ENCODE peak calls at places on chromosomes 12 and 14, in nine cellular contexts. One of them, this sample, is unnamed.
A peak's percentile ranks its signal among the peaks of the same experiment; 100 is the strongest.

GRCh38 chr12:132109741-132110140 is 34.4 kb downstream of the DDX51 start:
- DNase-seq in HCT116: no peak
- DNase-seq in hepatocyte: no peak
- DNase-seq in SK-N-SH: no peak
- DNase-seq in MM.1S: no peak
- DNase-seq in PC-3: no peak
- DNase-seq in neural progenitor cell: no peak
- DNase-seq in OCI-LY7: no peak
- DNase-seq in GM23338: no peak
- DNase-seq in this sample: no peak

GRCh38 chr14:106044949-106045596 is 518.7 kb downstream of the TMEM121 start:
- DNase-seq in hepatocyte: no peak
- DNase-seq in HCT116: peak; percentile 36
- DNase-seq in PC-3: no peak
- DNase-seq in OCI-LY7: no peak
- DNase-seq in GM23338: peak; percentile 8
- DNase-seq in neural progenitor cell: no peak
- DNase-seq in SK-N-SH: peak; percentile 35
- DNase-seq in MM.1S: no peak
- DNase-seq in this sample: peak; percentile 40

GRCh38 chr14:99037777-99038176 is 234.2 kb downstream of the BCL11B start:
- DNase-seq in OCI-LY7: no peak
- DNase-seq in hepatocyte: no peak
- DNase-seq in neural progenitor cell: peak; percentile 48
- DNase-seq in HCT116: no peak
- DNase-seq in GM23338: peak; percentile 35
- DNase-seq in MM.1S: no peak
- DNase-seq in PC-3: no peak
- DNase-seq in SK-N-SH: no peak
- DNase-seq in this sample: no peak

GRCh38 chr12:26121841-26122680 is 2.8 kb downstream of the BHLHE41 start:
- DNase-seq in OCI-LY7: peak; percentile 3
- DNase-seq in SK-N-SH: peak; percentile 76
- DNase-seq in GM23338: peak; percentile 51
- DNase-seq in MM.1S: peak; percentile 19
- DNase-seq in HCT116: no peak
- DNase-seq in PC-3: peak; percentile 35
- DNase-seq in neural progenitor cell: peak; percentile 74
- DNase-seq in hepatocyte: peak; percentile 67
- DNase-seq in this sample: peak; percentile 46

GRCh38 chr12:39805651-39806050 is 186.0 kb upstream of the ABCD2 start:
- DNase-seq in OCI-LY7: no peak
- DNase-seq in MM.1S: no peak
- DNase-seq in HCT116: no peak
- DNase-seq in neural progenitor cell: no peak
- DNase-seq in PC-3: no peak
- DNase-seq in hepatocyte: no peak
- DNase-seq in GM23338: peak; percentile 8
- DNase-seq in SK-N-SH: no peak
- DNase-seq in this sample: no peak

GRCh38 chr14:23160924-23161522 is 22.4 kb downstream of the SLC7A8 start:
- DNase-seq in neural progenitor cell: peak; percentile 65
- DNase-seq in SK-N-SH: no peak
- DNase-seq in PC-3: peak; percentile 62
- DNase-seq in GM23338: peak; percentile 82
- DNase-seq in MM.1S: no peak
- DNase-seq in OCI-LY7: no peak
- DNase-seq in hepatocyte: peak; percentile 84
- DNase-seq in HCT116: no peak
- DNase-seq in this sample: peak; percentile 93

GRCh38 chr12:62581288-62582064 is 114.8 kb downstream of the MON2 start:
- DNase-seq in MM.1S: peak; percentile 48
- DNase-seq in HCT116: peak; percentile 38
- DNase-seq in PC-3: peak; percentile 65
- DNase-seq in OCI-LY7: peak; percentile 52
- DNase-seq in GM23338: peak; percentile 71
- DNase-seq in SK-N-SH: peak; percentile 39
- DNase-seq in hepatocyte: peak; percentile 50
- DNase-seq in neural progenitor cell: peak; percentile 51
- DNase-seq in this sample: peak; percentile 74

GRCh38 chr12:27940756-27941402 is 31.7 kb downstream of the PTHLH start:
- DNase-seq in neural progenitor cell: peak; percentile 70
- DNase-seq in HCT116: peak; percentile 77
- DNase-seq in OCI-LY7: peak; percentile 61
- DNase-seq in PC-3: peak; percentile 96
- DNase-seq in SK-N-SH: peak; percentile 69
- DNase-seq in hepatocyte: peak; percentile 81
- DNase-seq in MM.1S: peak; percentile 78
- DNase-seq in GM23338: peak; percentile 82
- DNase-seq in this sample: peak; percentile 76

GRCh38 chr14:68011629-68012028 is 192.1 kb downstream of the RAD51B start:
- DNase-seq in HCT116: no peak
- DNase-seq in GM23338: no peak
- DNase-seq in MM.1S: no peak
- DNase-seq in PC-3: no peak
- DNase-seq in hepatocyte: no peak
- DNase-seq in SK-N-SH: no peak
- DNase-seq in OCI-LY7: no peak
- DNase-seq in neural progenitor cell: no peak
- DNase-seq in this sample: peak; percentile 53

GRCh38 chr14:29123017-29123416 is 356.4 kb downstream of the FOXG1 start:
- DNase-seq in SK-N-SH: no peak
- DNase-seq in PC-3: no peak
- DNase-seq in GM23338: no peak
- DNase-seq in OCI-LY7: no peak
- DNase-seq in MM.1S: no peak
- DNase-seq in neural progenitor cell: no peak
- DNase-seq in HCT116: no peak
- DNase-seq in hepatocyte: no peak
- DNase-seq in this sample: no peak

GRCh38 chr12:47039756-47040155 is 39.7 kb upstream of the PCED1B start:
- DNase-seq in MM.1S: no peak
- DNase-seq in PC-3: no peak
- DNase-seq in OCI-LY7: no peak
- DNase-seq in hepatocyte: no peak
- DNase-seq in GM23338: no peak
- DNase-seq in neural progenitor cell: no peak
- DNase-seq in SK-N-SH: no peak
- DNase-seq in HCT116: no peak
- DNase-seq in this sample: no peak

GRCh38 chr14:90518941-90519256 is 122.1 kb downstream of the CALM1 start:
- DNase-seq in PC-3: peak; percentile 52
- DNase-seq in SK-N-SH: no peak
- DNase-seq in GM23338: peak; percentile 85
- DNase-seq in OCI-LY7: peak; percentile 49
- DNase-seq in neural progenitor cell: peak; percentile 47
- DNase-seq in hepatocyte: peak; percentile 22
- DNase-seq in HCT116: peak; percentile 37
- DNase-seq in MM.1S: peak; percentile 8
- DNase-seq in this sample: peak; percentile 36

GRCh38 chr14:96920820-96921219 is 123.6 kb downstream of the VRK1 start:
- DNase-seq in HCT116: no peak
- DNase-seq in SK-N-SH: no peak
- DNase-seq in GM23338: no peak
- DNase-seq in OCI-LY7: no peak
- DNase-seq in PC-3: no peak
- DNase-seq in hepatocyte: no peak
- DNase-seq in MM.1S: no peak
- DNase-seq in neural progenitor cell: no peak
- DNase-seq in this sample: no peak

GRCh38 chr14:20630340-20631022 is 11.0 kb downstream of the OR6S1 start:
- DNase-seq in neural progenitor cell: peak; percentile 60
- DNase-seq in HCT116: peak; percentile 84
- DNase-seq in PC-3: peak; percentile 85
- DNase-seq in hepatocyte: peak; percentile 74
- DNase-seq in OCI-LY7: no peak
- DNase-seq in GM23338: peak; percentile 85
- DNase-seq in MM.1S: peak; percentile 13
- DNase-seq in SK-N-SH: no peak
- DNase-seq in this sample: peak; percentile 42

GRCh38 chr14:51342226-51342625 is 102.2 kb downstream of the TMX1 start:
- DNase-seq in neural progenitor cell: no peak
- DNase-seq in PC-3: peak; percentile 97
- DNase-seq in SK-N-SH: no peak
- DNase-seq in MM.1S: no peak
- DNase-seq in HCT116: no peak
- DNase-seq in GM23338: no peak
- DNase-seq in hepatocyte: no peak
- DNase-seq in OCI-LY7: no peak
- DNase-seq in this sample: peak; percentile 50

GRCh38 chr12:68943848-68944247 is 10.9 kb upstream of the CPM start:
- DNase-seq in PC-3: no peak
- DNase-seq in OCI-LY7: no peak
- DNase-seq in hepatocyte: no peak
- DNase-seq in HCT116: no peak
- DNase-seq in neural progenitor cell: no peak
- DNase-seq in GM23338: no peak
- DNase-seq in MM.1S: no peak
- DNase-seq in SK-N-SH: no peak
- DNase-seq in this sample: no peak

GRCh38 chr12:106794369-106794768 is 19.9 kb downstream of the RIC8B start:
- DNase-seq in HCT116: no peak
- DNase-seq in PC-3: no peak
- DNase-seq in GM23338: no peak
- DNase-seq in hepatocyte: no peak
- DNase-seq in neural progenitor cell: no peak
- DNase-seq in OCI-LY7: no peak
- DNase-seq in MM.1S: no peak
- DNase-seq in SK-N-SH: no peak
- DNase-seq in this sample: no peak

GRCh38 chr12:64097346-64098105 is 124.6 kb downstream of the KICS2 start:
- DNase-seq in OCI-LY7: no peak
- DNase-seq in MM.1S: no peak
- DNase-seq in hepatocyte: no peak
- DNase-seq in SK-N-SH: no peak
- DNase-seq in neural progenitor cell: no peak
- DNase-seq in PC-3: no peak
- DNase-seq in HCT116: no peak
- DNase-seq in GM23338: no peak
- DNase-seq in this sample: peak; percentile 58

GRCh38 chr14:65259000-65259399 is 153.5 kb upstream of the FUT8 start:
- DNase-seq in SK-N-SH: no peak
- DNase-seq in neural progenitor cell: no peak
- DNase-seq in MM.1S: no peak
- DNase-seq in OCI-LY7: no peak
- DNase-seq in PC-3: no peak
- DNase-seq in GM23338: no peak
- DNase-seq in HCT116: no peak
- DNase-seq in hepatocyte: no peak
- DNase-seq in this sample: no peak
- H2AFZ ChIP-seq in SK-N-SH: no peak overlapping the region
- H2AFZ ChIP-seq in neural progenitor cell: no peak overlapping the region
- H2AFZ ChIP-seq in MM.1S: no peak overlapping the region
- H2AFZ ChIP-seq in OCI-LY7: no peak overlapping the region
- H2AFZ ChIP-seq in PC-3: no peak overlapping the region
- H2AFZ ChIP-seq in GM23338: no peak overlapping the region
- H2AFZ ChIP-seq in HCT116: no peak overlapping the region
- H2AFZ ChIP-seq in hepatocyte: no peak overlapping the region
- H2AFZ ChIP-seq in this sample: no peak overlapping the region

GRCh38 chr14:60485057-60485599 is 735 bp downstream of the C14orf39 start:
- DNase-seq in hepatocyte: no peak
- DNase-seq in SK-N-SH: no peak
- DNase-seq in MM.1S: no peak
- DNase-seq in PC-3: no peak
- DNase-seq in OCI-LY7: no peak
- DNase-seq in HCT116: no peak
- DNase-seq in GM23338: peak; percentile 34
- DNase-seq in neural progenitor cell: peak; percentile 47
- DNase-seq in this sample: no peak

GRCh38 chr14:60488175-60488574 is 2.3 kb upstream of the C14orf39 start:
- DNase-seq in GM23338: peak; percentile 22
- DNase-seq in hepatocyte: no peak
- DNase-seq in OCI-LY7: no peak
- DNase-seq in neural progenitor cell: no peak
- DNase-seq in MM.1S: no peak
- DNase-seq in SK-N-SH: peak; percentile 35
- DNase-seq in HCT116: no peak
- DNase-seq in PC-3: peak; percentile 52
- DNase-seq in this sample: no peak

GRCh38 chr14:60482743-60483142 is 3.1 kb downstream of the C14orf39 start:
- DNase-seq in hepatocyte: no peak
- DNase-seq in SK-N-SH: no peak
- DNase-seq in PC-3: peak; percentile 87
- DNase-seq in OCI-LY7: no peak
- DNase-seq in HCT116: peak; percentile 29
- DNase-seq in GM23338: no peak
- DNase-seq in neural progenitor cell: no peak
- DNase-seq in MM.1S: no peak
- DNase-seq in this sample: no peak

GRCh38 chr14:60487211-60487610 is 1.3 kb upstream of the C14orf39 start:
- DNase-seq in neural progenitor cell: no peak
- DNase-seq in MM.1S: no peak
- DNase-seq in SK-N-SH: no peak
- DNase-seq in GM23338: no peak
- DNase-seq in PC-3: no peak
- DNase-seq in hepatocyte: no peak
- DNase-seq in OCI-LY7: no peak
- DNase-seq in HCT116: no peak
- DNase-seq in this sample: no peak

GRCh38 chr14:60485600-60486251 is at the start of gene C14orf39:
- DNase-seq in MM.1S: no peak
- DNase-seq in neural progenitor cell: peak; percentile 78
- DNase-seq in SK-N-SH: peak; percentile 84
- DNase-seq in OCI-LY7: no peak
- DNase-seq in PC-3: peak; percentile 65
- DNase-seq in hepatocyte: peak; percentile 76
- DNase-seq in HCT116: no peak
- DNase-seq in GM23338: peak; percentile 84
- DNase-seq in this sample: peak; percentile 38
- TF ChIP-seq EZH2phosphoT487 in MM.1S: no peak
- TF ChIP-seq EZH2phosphoT487 in neural progenitor cell: no peak
- TF ChIP-seq EZH2phosphoT487 in SK-N-SH: no peak
- TF ChIP-seq EZH2phosphoT487 in OCI-LY7: no peak
- TF ChIP-seq EZH2phosphoT487 in PC-3: no peak
- TF ChIP-seq EZH2phosphoT487 in hepatocyte: peak; percentile 15
- TF ChIP-seq EZH2phosphoT487 in HCT116: no peak
- TF ChIP-seq EZH2phosphoT487 in GM23338: no peak
- TF ChIP-seq EZH2phosphoT487 in this sample: no peak

GRCh38 chr14:92294506-92294905 is 28.5 kb upstream of the SLC24A4 start:
- DNase-seq in neural progenitor cell: no peak
- DNase-seq in PC-3: no peak
- DNase-seq in SK-N-SH: no peak
- DNase-seq in GM23338: no peak
- DNase-seq in HCT116: no peak
- DNase-seq in hepatocyte: no peak
- DNase-seq in OCI-LY7: no peak
- DNase-seq in MM.1S: no peak
- DNase-seq in this sample: peak; percentile 22
- H3K4me3 ChIP-seq in neural progenitor cell: no peak overlapping the region
- H3K4me3 ChIP-seq in PC-3: no peak overlapping the region
- H3K4me3 ChIP-seq in SK-N-SH: no peak overlapping the region
- H3K4me3 ChIP-seq in GM23338: no peak overlapping the region
- H3K4me3 ChIP-seq in HCT116: no peak overlapping the region
- H3K4me3 ChIP-seq in hepatocyte: no peak overlapping the region
- H3K4me3 ChIP-seq in OCI-LY7: no peak overlapping the region
- H3K4me3 ChIP-seq in MM.1S: no peak overlapping the region
- H3K4me3 ChIP-seq in this sample: no peak overlapping the region

DNA sequence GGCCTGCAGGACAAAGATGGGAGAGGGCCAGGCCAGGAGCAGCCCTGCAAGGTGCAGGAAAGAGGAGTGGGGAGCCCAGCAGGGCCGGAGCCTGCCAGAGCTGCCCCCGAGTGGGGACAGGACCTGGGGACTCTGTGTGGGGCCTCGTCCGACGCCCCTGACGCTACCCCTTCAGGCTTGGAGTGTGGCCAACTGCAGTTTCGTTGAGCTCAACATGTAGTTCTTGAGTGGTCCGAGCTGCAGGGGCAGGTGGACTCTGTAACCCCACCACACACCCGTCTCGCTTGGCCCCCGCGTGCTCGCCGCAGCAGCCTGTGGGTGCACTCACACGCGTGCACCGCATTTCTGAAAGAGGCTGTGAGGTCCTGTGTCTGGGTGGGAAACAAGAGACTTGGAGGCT is 2.0 kb downstream of the ASPG start:
- DNase-seq in HCT116: no peak
- DNase-seq in MM.1S: no peak
- DNase-seq in neural progenitor cell: no peak
- DNase-seq in OCI-LY7: no peak
- DNase-seq in SK-N-SH: no peak
- DNase-seq in GM23338: peak; percentile 0
- DNase-seq in hepatocyte: no peak
- DNase-seq in PC-3: no peak
- DNase-seq in this sample: no peak
- H2AFZ ChIP-seq in HCT116: no peak overlapping the region
- H2AFZ ChIP-seq in MM.1S: no peak overlapping the region
- H2AFZ ChIP-seq in neural progenitor cell: no peak overlapping the region
- H2AFZ ChIP-seq in OCI-LY7: no peak overlapping the region
- H2AFZ ChIP-seq in SK-N-SH: no peak overlapping the region
- H2AFZ ChIP-seq in GM23338: no peak overlapping the region
- H2AFZ ChIP-seq in hepatocyte: no peak overlapping the region
- H2AFZ ChIP-seq in PC-3: no peak overlapping the region
- H2AFZ ChIP-seq in this sample: no peak overlapping the region

This sample was measured in GM23248.